ENCODE peak calls at places on chromosome 21, in nine cellular contexts. I is erythroblast; P is psoas muscle; L is GM13976; V is NCI-H1436; U is OCI-LY7; Q is lung; A is stimulated activated naive CD8-positive, alpha-beta T cell treated with anti-CD3 and anti-CD28 coated beads, Interleukin-15, Interleukin-2, amounts not matched to agents 100 U/mL and 50 U/mL, for 24 hours; R is fibroblast of pulmonary artery. D is an unnamed sample.
A peak's percentile ranks its signal among the peaks of the same experiment; 100 is the strongest.

GRCh38 chr21:18661842-18662241 is 258.3 kb upstream of the TMPRSS15 start:
- DNase-seq in I (no peak), P (no peak), L (no peak), V (no peak), U (no peak), Q (no peak), A (no peak), R (no peak), D (no peak)

GRCh38 chr21:41374867-41375533 is 13.2 kb downstream of the MX2 start:
- DNase-seq in I (no peak), P (no peak), L (no peak), V (no peak), U (no peak), Q (no peak), A (peak; percentile 26), R (no peak), D (no peak)

GRCh38 chr21:16418663-16419062 is 688.9 kb downstream of the USP25 start:
- DNase-seq in I (no peak), P (no peak), L (no peak), V (no peak), U (no peak), Q (no peak), A (no peak), R (no peak), D (no peak)

GRCh38 chr21:31656199-31657095 is 3.0 kb upstream of the SOD1 start:
- DNase-seq in I (no peak), P (no peak), L (no peak), V (no peak), U (no peak), Q (no peak), A (peak; percentile 53), R (no peak), D (peak; percentile 44)

GRCh38 chr21:34807881-34808568 is 139.2 kb downstream of the CLIC6 start:
- DNase-seq in I (no peak), P (no peak), L (peak; percentile 41), V (no peak), U (peak; percentile 15), Q (no peak), A (peak; percentile 80), R (peak; percentile 96), D (peak; percentile 97)

GRCh38 chr21:32475162-32475812 is 62.8 kb downstream of the EVA1C start:
- DNase-seq in I (no peak), P (no peak), L (no peak), V (no peak), U (no peak), Q (no peak), A (no peak), R (peak; percentile 88), D (peak; percentile 87)

GRCh38 chr21:34545079-34545884 is 33.3 kb upstream of the KCNE1 start:
- DNase-seq in I (no peak), P (no peak), L (peak; percentile 72), V (no peak), U (peak; percentile 74), Q (peak; percentile 67), A (peak; percentile 19), R (peak; percentile 65), D (peak; percentile 91)

GRCh38 chr21:32682696-32683474 is 44.9 kb downstream of the SYNJ1 start:
- DNase-seq in I (peak; percentile 75), P (no peak), L (no peak), V (no peak), U (no peak), Q (no peak), A (no peak), R (no peak), D (no peak)